ENCODE peak calls at places on chromosomes 13 and 19, in eight cellular contexts. A is NCI-H1930; E is activated CD8-positive, alpha-beta T cell treated with anti-CD3 and anti-CD28 coated beads for 36 hours; M is HTR-8/SVneo; W is anterior cingulate cortex; V is occipital lobe; I is T-cell; O is left lobe of liver. N is an unnamed sample.

GRCh38 chr13:101399365-101399764 is 16.9 kb downstream of the NALCN start:
- DNase-seq in A (no peak), E (no peak), M (no peak), W (no peak), V (no peak), I (no peak), O (no peak), N (no peak)

GRCh38 chr19:48963371-48964204 is 1.5 kb upstream of the FTL start:
- DNase-seq in A (no peak), E (peak; percentile 91), M (peak; percentile 84), W (peak; percentile 13), V (peak; percentile 60), I (peak; percentile 26), O (peak; percentile 87), N (no peak)

GRCh38 chr13:52405767-52406494 is at the start of gene THSD1:
- DNase-seq in A (peak; percentile 26), E (peak; percentile 27), M (peak; percentile 56), W (no peak), V (peak; percentile 7), I (peak; percentile 4), O (peak; percentile 72), N (no peak)

GRCh38 chr19:49872245-49873148 is 4.7 kb downstream of the AKT1S1 start:
- DNase-seq in A (no peak), E (no peak), M (no peak), W (no peak), V (no peak), I (no peak), O (no peak), N (no peak)

GRCh38 chr13:64688893-64689677 is 2541.1 kb downstream of the PCDH9 start:
- DNase-seq in A (no peak), E (no peak), M (peak; percentile 1), W (no peak), V (no peak), I (no peak), O (no peak), N (no peak)

GRCh38 chr13:79309690-79310089 is 96.4 kb downstream of the RBM26 start:
- DNase-seq in A (no peak), E (no peak), M (no peak), W (no peak), V (no peak), I (no peak), O (no peak), N (no peak)

GRCh38 chr13:113948034-113948742 is 25.7 kb downstream of the C13orf46 start:
- DNase-seq in A (no peak), E (no peak), M (no peak), W (no peak), V (no peak), I (no peak), O (no peak), N (peak; percentile 18)

GRCh38 chr19:35754365-35755139 is 2.3 kb downstream of the HSPB6 start:
- DNase-seq in A (no peak), E (no peak), M (no peak), W (no peak), V (no peak), I (no peak), O (no peak), N (no peak)

GRCh38 chr13:44415815-44416214 is 42.2 kb downstream of the SERP2 start:
- DNase-seq in A (no peak), E (no peak), M (no peak), W (no peak), V (no peak), I (no peak), O (no peak), N (no peak)

GRCh38 chr13:75514080-75515040 is 23.3 kb downstream of the COMMD6 start:
- DNase-seq in A (no peak), E (no peak), M (no peak), W (no peak), V (no peak), I (no peak), O (no peak), N (no peak)

GRCh38 chr13:40210865-40211585 is 455.4 kb downstream of the FOXO1 start:
- DNase-seq in A (no peak), E (no peak), M (no peak), W (no peak), V (no peak), I (no peak), O (no peak), N (no peak)

GRCh38 chr19:49157445-49158224 is at the start of gene TRPM4:
- DNase-seq in A (peak; percentile 90), E (peak; percentile 63), M (peak; percentile 82), W (no peak), V (peak; percentile 60), I (peak; percentile 32), O (peak; percentile 86), N (no peak)

GRCh38 chr19:8335343-8336071 is 7.6 kb downstream of the KANK3 start:
- DNase-seq in A (no peak), E (peak; percentile 56), M (no peak), W (no peak), V (no peak), I (no peak), O (no peak), N (no peak)

GRCh38 chr19:36049080-36049698 is 4.9 kb downstream of the THAP8 start:
- DNase-seq in A (no peak), E (no peak), M (no peak), W (no peak), V (no peak), I (no peak), O (no peak), N (no peak)

GRCh38 chr19:858868-859843 is at the start of gene CFD:
- DNase-seq in A (no peak), E (no peak), M (no peak), W (no peak), V (no peak), I (no peak), O (no peak), N (peak; percentile 40)